ENCODE peak calls at places on chromosomes 11 and 22, in ten cellular contexts. One of them, this sample, is unnamed.

GRCh38 chr11:36458129-36458918 is 51.7 kb downstream of the TRAF6 start:
- DNase-seq in NCI-H774: no peak
- DNase-seq in endothelial cell: no peak
- DNase-seq in COR-L47: no peak
- DNase-seq in NCI-H2081 treated with DMSO at 0.1 percent for 48 hours: no peak
- DNase-seq in hepatic stellate cell: no peak
- DNase-seq in NCI-H446: no peak
- DNase-seq in dorsolateral prefrontal cortex: no peak
- DNase-seq in stimulated activated CD4-positive, alpha-beta T cell treated with anti-CD3 and anti-CD28 coated beads, Interleukin-1b, Interleukin-23, amount 100 ng/mL, for 24 hours: no peak
- DNase-seq in T47D: no peak
- DNase-seq in this sample: no peak

GRCh38 chr11:46001427-46002049 is 79.1 kb downstream of the LARGE2 start:
- DNase-seq in NCI-H774: no peak
- DNase-seq in endothelial cell: no peak
- DNase-seq in COR-L47: no peak
- DNase-seq in NCI-H2081 treated with DMSO at 0.1 percent for 48 hours: no peak
- DNase-seq in hepatic stellate cell: peak
- DNase-seq in NCI-H446: no peak
- DNase-seq in dorsolateral prefrontal cortex: no peak
- DNase-seq in stimulated activated CD4-positive, alpha-beta T cell treated with anti-CD3 and anti-CD28 coated beads, Interleukin-1b, Interleukin-23, amount 100 ng/mL, for 24 hours: no peak
- DNase-seq in T47D: no peak
- DNase-seq in this sample: no peak

GRCh38 chr22:44092636-44093220 is 68.6 kb downstream of the PARVB start:
- DNase-seq in NCI-H774: no peak
- DNase-seq in endothelial cell: no peak
- DNase-seq in COR-L47: no peak
- DNase-seq in NCI-H2081 treated with DMSO at 0.1 percent for 48 hours: no peak
- DNase-seq in hepatic stellate cell: no peak
- DNase-seq in NCI-H446: no peak
- DNase-seq in dorsolateral prefrontal cortex: no peak
- DNase-seq in stimulated activated CD4-positive, alpha-beta T cell treated with anti-CD3 and anti-CD28 coated beads, Interleukin-1b, Interleukin-23, amount 100 ng/mL, for 24 hours: no peak
- DNase-seq in T47D: no peak
- DNase-seq in this sample: no peak

GRCh38 chr11:108743851-108744250 is 79.0 kb downstream of the DDX10 start:
- DNase-seq in NCI-H774: no peak
- DNase-seq in endothelial cell: no peak
- DNase-seq in COR-L47: no peak
- DNase-seq in NCI-H2081 treated with DMSO at 0.1 percent for 48 hours: no peak
- DNase-seq in hepatic stellate cell: no peak
- DNase-seq in NCI-H446: no peak
- DNase-seq in dorsolateral prefrontal cortex: no peak
- DNase-seq in stimulated activated CD4-positive, alpha-beta T cell treated with anti-CD3 and anti-CD28 coated beads, Interleukin-1b, Interleukin-23, amount 100 ng/mL, for 24 hours: no peak
- DNase-seq in T47D: no peak
- DNase-seq in this sample: no peak

GRCh38 chr22:24962835-24963234 is 10.3 kb downstream of the KIAA1671 start:
- DNase-seq in NCI-H774: no peak
- DNase-seq in endothelial cell: no peak
- DNase-seq in COR-L47: no peak
- DNase-seq in NCI-H2081 treated with DMSO at 0.1 percent for 48 hours: no peak
- DNase-seq in hepatic stellate cell: no peak
- DNase-seq in NCI-H446: no peak
- DNase-seq in dorsolateral prefrontal cortex: no peak
- DNase-seq in stimulated activated CD4-positive, alpha-beta T cell treated with anti-CD3 and anti-CD28 coated beads, Interleukin-1b, Interleukin-23, amount 100 ng/mL, for 24 hours: no peak
- DNase-seq in T47D: no peak
- DNase-seq in this sample: no peak

GRCh38 chr11:28606930-28607329 is 498.7 kb downstream of the METTL15 start:
- DNase-seq in NCI-H774: no peak
- DNase-seq in endothelial cell: no peak
- DNase-seq in COR-L47: no peak
- DNase-seq in NCI-H2081 treated with DMSO at 0.1 percent for 48 hours: no peak
- DNase-seq in hepatic stellate cell: no peak
- DNase-seq in NCI-H446: no peak
- DNase-seq in dorsolateral prefrontal cortex: no peak
- DNase-seq in stimulated activated CD4-positive, alpha-beta T cell treated with anti-CD3 and anti-CD28 coated beads, Interleukin-1b, Interleukin-23, amount 100 ng/mL, for 24 hours: no peak
- DNase-seq in T47D: no peak
- DNase-seq in this sample: no peak

GRCh38 chr11:104238916-104239315 is 75.0 kb upstream of the PDGFD start:
- DNase-seq in NCI-H774: no peak
- DNase-seq in endothelial cell: no peak
- DNase-seq in COR-L47: no peak
- DNase-seq in NCI-H2081 treated with DMSO at 0.1 percent for 48 hours: no peak
- DNase-seq in hepatic stellate cell: no peak
- DNase-seq in NCI-H446: no peak
- DNase-seq in dorsolateral prefrontal cortex: no peak
- DNase-seq in stimulated activated CD4-positive, alpha-beta T cell treated with anti-CD3 and anti-CD28 coated beads, Interleukin-1b, Interleukin-23, amount 100 ng/mL, for 24 hours: no peak
- DNase-seq in T47D: no peak
- DNase-seq in this sample: no peak

GRCh38 chr11:121422675-121423074 is 29.4 kb upstream of the SORL1 start:
- DNase-seq in NCI-H774: no peak
- DNase-seq in endothelial cell: no peak
- DNase-seq in COR-L47: no peak
- DNase-seq in NCI-H2081 treated with DMSO at 0.1 percent for 48 hours: no peak
- DNase-seq in hepatic stellate cell: no peak
- DNase-seq in NCI-H446: no peak
- DNase-seq in dorsolateral prefrontal cortex: no peak
- DNase-seq in stimulated activated CD4-positive, alpha-beta T cell treated with anti-CD3 and anti-CD28 coated beads, Interleukin-1b, Interleukin-23, amount 100 ng/mL, for 24 hours: no peak
- DNase-seq in T47D: no peak
- DNase-seq in this sample: no peak

GRCh38 chr11:128294685-128295079 is 292.7 kb downstream of the ETS1 start:
- DNase-seq in NCI-H774: no peak
- DNase-seq in endothelial cell: no peak
- DNase-seq in COR-L47: no peak
- DNase-seq in NCI-H2081 treated with DMSO at 0.1 percent for 48 hours: no peak
- DNase-seq in hepatic stellate cell: peak
- DNase-seq in NCI-H446: no peak
- DNase-seq in dorsolateral prefrontal cortex: no peak
- DNase-seq in stimulated activated CD4-positive, alpha-beta T cell treated with anti-CD3 and anti-CD28 coated beads, Interleukin-1b, Interleukin-23, amount 100 ng/mL, for 24 hours: no peak
- DNase-seq in T47D: no peak
- DNase-seq in this sample: no peak

GRCh38 chr11:77879218-77879617 is 58.3 kb downstream of the AAMDC start:
- DNase-seq in NCI-H774: no peak
- DNase-seq in endothelial cell: no peak
- DNase-seq in COR-L47: peak
- DNase-seq in NCI-H2081 treated with DMSO at 0.1 percent for 48 hours: no peak
- DNase-seq in hepatic stellate cell: no peak
- DNase-seq in NCI-H446: no peak
- DNase-seq in dorsolateral prefrontal cortex: no peak
- DNase-seq in stimulated activated CD4-positive, alpha-beta T cell treated with anti-CD3 and anti-CD28 coated beads, Interleukin-1b, Interleukin-23, amount 100 ng/mL, for 24 hours: no peak
- DNase-seq in T47D: peak
- DNase-seq in this sample: no peak

GRCh38 chr11:116955949-116956348 is 118.5 kb upstream of the APOA1 start:
- DNase-seq in NCI-H774: no peak
- DNase-seq in endothelial cell: no peak
- DNase-seq in COR-L47: no peak
- DNase-seq in NCI-H2081 treated with DMSO at 0.1 percent for 48 hours: no peak
- DNase-seq in hepatic stellate cell: no peak
- DNase-seq in NCI-H446: no peak
- DNase-seq in dorsolateral prefrontal cortex: no peak
- DNase-seq in stimulated activated CD4-positive, alpha-beta T cell treated with anti-CD3 and anti-CD28 coated beads, Interleukin-1b, Interleukin-23, amount 100 ng/mL, for 24 hours: no peak
- DNase-seq in T47D: no peak
- DNase-seq in this sample: no peak

This sample was measured in NCI-H1694.